ENCODE peak calls at places on chromosomes 12 and 14, in six cellular contexts. L is GM12878, Y is GM23338, A is HCT116, M is H1, G is endothelial cell of umbilical vein. F is an unnamed sample.

GRCh38 chr14:83491091-83491490 is 1957.4 kb upstream of the SEL1L start:
- DNase-seq in G (no peak), A (no peak), L (no peak), Y (no peak), M (no peak), F (no peak)

GRCh38 chr14:22479132-22479531 is 109.9 kb downstream of the DAD1 start:
- DNase-seq in Y (no peak), M (no peak), A (no peak), G (no peak), L (no peak), F (no peak)

GRCh38 chr12:93061414-93062099 is 132.5 kb upstream of the EEA1 start:
- DNase-seq in A (no peak), Y (no peak), M (no peak), G (peak; percentile 29), L (no peak), F (no peak)

GRCh38 chr14:78902010-78902623 is 731.9 kb downstream of the NRXN3 start:
- DNase-seq in Y (peak; percentile 68), L (no peak), A (no peak), M (no peak), G (peak; percentile 44), F (no peak)

GRCh38 chr14:50025073-50025472 is 91.3 kb downstream of the VCPKMT start:
- DNase-seq in M (no peak), A (no peak), Y (no peak), G (no peak), L (no peak), F (no peak)

GRCh38 chr12:90954428-90954827 is 548 bp downstream of the CCER1 start:
- DNase-seq in A (no peak), M (no peak), Y (no peak), L (no peak), G (no peak), F (no peak)

GRCh38 chr12:124786065-124786964 is 77.3 kb downstream of the SCARB1 start:
- DNase-seq in Y (peak; percentile 95), A (no peak), M (peak; percentile 53), G (peak; percentile 86), L (no peak), F (no peak)

GRCh38 chr14:68682166-68683103 is 110.4 kb downstream of the ZFP36L1 start:
- DNase-seq in M (no peak), L (peak; percentile 48), A (no peak), G (peak; percentile 92), Y (no peak), F (peak; percentile 98)

GRCh38 chr12:98828802-98829600 is 183.9 kb downstream of the APAF1 start:
- DNase-seq in G (no peak), M (no peak), A (no peak), L (no peak), Y (no peak), F (no peak)

GRCh38 chr14:57486767-57487379 is 6.8 kb downstream of the CCDC198 start:
- DNase-seq in G (peak; percentile 30), A (peak; percentile 18), L (no peak), Y (peak; percentile 76), M (no peak), F (peak; percentile 34)

GRCh38 chr14:52950410-52950897 is 396 bp downstream of the FERMT2 start:
- DNase-seq in M (no peak), Y (peak; percentile 61), A (no peak), G (peak; percentile 71), L (no peak), F (no peak)

GRCh38 chr14:72916174-72916573 is 10.1 kb upstream of the DCAF4 start:
- DNase-seq in A (no peak), L (no peak), M (no peak), G (no peak), Y (no peak), F (no peak)

GRCh38 chr14:81331229-81332026 is 68.7 kb downstream of the STON2 start:
- DNase-seq in G (no peak), L (no peak), M (no peak), Y (no peak), A (no peak), F (no peak)

GRCh38 chr12:95215925-95216324 is 1.3 kb downstream of the FGD6 start:
- DNase-seq in L (no peak), Y (peak; percentile 51), A (no peak), M (no peak), G (peak; percentile 78), F (no peak)

GRCh38 chr12:124032265-124032886 is 59.4 kb downstream of the ZNF664 start:
- DNase-seq in G (peak; percentile 59), Y (peak; percentile 79), M (no peak), A (peak; percentile 19), L (no peak), F (peak; percentile 42)

GRCh38 chr14:92928258-92928629 is 5.3 kb downstream of the CHGA start:
- DNase-seq in G (no peak), L (no peak), M (no peak), Y (no peak), A (no peak), F (no peak)

GRCh38 chr12:119704065-119704747 is 36.3 kb downstream of the PRKAB1 start:
- DNase-seq in M (no peak), A (no peak), G (peak; percentile 52), Y (no peak), L (no peak), F (no peak)

GRCh38 chr12:55927588-55928502 is at the start of gene PYM1:
- DNase-seq in A (peak; percentile 66), M (peak; percentile 74), G (peak; percentile 71), Y (peak; percentile 94), L (peak; percentile 76), F (no peak)

GRCh38 chr14:57382283-57382682 is 8.1 kb upstream of the NAA30 start:
- DNase-seq in A (no peak), M (no peak), L (no peak), Y (no peak), G (peak; percentile 81), F (no peak)

GRCh38 chr12:106106129-106106566 is 32.6 kb downstream of the NUAK1 start:
- DNase-seq in M (no peak), L (no peak), Y (no peak), G (no peak), A (no peak), F (no peak)

GRCh38 chr14:89215166-89215940 is 201.7 kb downstream of the FOXN3 start:
- DNase-seq in G (no peak), L (no peak), M (no peak), Y (no peak), A (no peak), F (no peak)

GRCh38 chr12:9049520-9050133 is 60.3 kb downstream of the KLRG1 start:
- DNase-seq in A (peak; percentile 48), L (no peak), Y (peak; percentile 82), G (peak; percentile 62), M (no peak), F (peak; percentile 58)

GRCh38 chr12:113119980-113120669 is 15.4 kb downstream of the RASAL1 start:
- DNase-seq in M (no peak), G (no peak), Y (peak; percentile 64), L (no peak), A (no peak), F (no peak)

GRCh38 chr14:71651228-71651627 is 281.0 kb upstream of the RGS6 start:
- DNase-seq in A (no peak), Y (no peak), G (peak; percentile 96), M (no peak), L (no peak), F (peak; percentile 89)

GRCh38 chr12:58540480-58541299 is 379.6 kb downstream of the LRIG3 start:
- DNase-seq in L (peak; percentile 3), Y (peak; percentile 92), M (peak; percentile 75), G (peak; percentile 89), A (peak; percentile 59), F (peak; percentile 74)

DNA sequence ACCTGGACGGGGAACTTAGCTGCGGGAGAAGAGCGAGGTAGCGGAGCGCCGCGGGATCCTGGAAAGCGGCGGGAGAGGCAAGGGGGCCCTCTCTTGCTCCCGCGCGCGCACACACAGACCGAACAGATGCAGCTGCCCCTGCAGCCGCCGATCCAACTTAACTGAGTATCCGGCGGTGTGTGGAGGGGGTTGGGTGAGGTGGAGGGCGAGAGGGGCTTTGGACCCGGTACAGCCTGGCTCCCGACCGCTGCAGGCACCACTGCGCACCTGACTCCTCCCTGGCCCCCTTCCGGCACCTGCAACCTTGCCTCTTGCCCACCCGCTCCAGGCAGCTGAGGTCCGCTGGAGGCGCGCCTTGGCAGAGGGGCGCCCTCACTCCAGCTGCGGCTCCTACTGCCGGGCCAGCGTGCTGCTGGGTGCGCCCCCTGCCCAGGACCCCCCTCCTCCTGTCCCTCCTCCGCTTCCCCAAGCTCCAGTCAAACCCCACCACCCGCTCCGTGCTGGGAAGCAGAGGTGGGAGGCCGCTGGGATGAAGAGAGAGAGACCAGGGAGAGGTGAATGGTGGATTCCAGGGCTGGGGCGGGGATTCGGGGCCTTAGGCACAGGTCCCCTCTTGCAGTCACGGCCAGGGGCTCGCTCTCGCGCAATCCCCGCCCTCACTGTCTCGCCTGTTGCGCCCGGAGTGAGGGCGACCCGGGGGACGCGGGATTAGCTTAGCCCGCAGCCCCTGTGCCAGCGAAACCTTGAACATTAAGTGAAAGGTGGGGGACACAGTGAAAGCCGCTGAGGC is 2.6 kb downstream of the DIO3 start:
- DNase-seq in L (no peak), M (no peak), Y (peak; percentile 67), G (no peak), A (no peak), F (no peak)
- TF ChIP-seq EZH2 in L (no peak), M (peak; percentile 90), Y (peak; percentile 87), G (no peak), A (no peak), F (peak; percentile 23)

DNA sequence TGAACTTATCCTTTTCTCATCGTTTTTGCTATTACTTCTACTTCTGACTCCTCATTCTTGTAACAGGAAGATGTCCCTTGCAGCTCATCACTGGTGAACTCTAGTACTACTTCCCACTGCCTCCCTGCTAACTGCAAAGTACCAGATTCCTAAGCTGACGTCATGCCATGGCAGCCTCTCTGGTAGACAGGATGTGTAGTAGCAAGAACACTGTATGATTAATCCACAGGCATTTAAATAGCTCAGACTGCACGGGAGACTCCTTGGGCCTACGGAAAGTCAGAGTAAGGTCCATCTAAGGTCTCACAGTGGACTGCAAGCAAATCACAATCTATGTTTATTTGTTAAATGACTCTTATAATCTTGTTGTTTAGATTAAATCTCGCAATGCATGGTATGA is 43.5 kb downstream of the DNAI7 start:
- DNase-seq in G (peak; percentile 84), A (no peak), L (no peak), Y (peak; percentile 30), M (no peak), F (no peak)
- TF ChIP-seq POLR2AphosphoS5 in G (no peak), A (no peak), L (no peak), Y (no peak), M (no peak), F (no peak)

DNA sequence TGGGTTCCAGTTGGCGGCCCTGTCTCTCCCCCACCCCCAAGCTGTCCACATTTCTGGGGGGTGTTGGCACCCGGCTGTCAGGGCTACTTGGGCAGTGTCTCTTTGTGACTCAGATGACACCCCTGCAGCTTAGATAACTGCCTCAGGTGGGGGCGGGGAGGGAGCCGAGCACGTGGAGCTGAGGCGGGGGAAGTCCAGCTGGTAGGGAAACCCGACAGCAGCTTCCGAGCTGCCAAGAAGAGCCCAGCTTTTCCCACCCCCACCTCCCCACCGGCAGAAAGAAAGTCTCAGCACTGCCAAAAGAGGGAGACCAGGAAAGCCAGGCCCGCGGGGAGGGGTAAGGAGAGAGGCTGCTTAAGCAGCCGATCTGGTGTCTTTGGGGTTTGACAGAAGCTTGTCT is 1.4 kb downstream of the LRTM2 start:
- DNase-seq in Y (no peak), L (no peak), G (no peak), A (no peak), M (no peak), F (no peak)
- TF ChIP-seq EZH2 in Y (no peak), L (no peak), G (no peak), A (no peak), M (no peak), F (no peak)

DNA sequence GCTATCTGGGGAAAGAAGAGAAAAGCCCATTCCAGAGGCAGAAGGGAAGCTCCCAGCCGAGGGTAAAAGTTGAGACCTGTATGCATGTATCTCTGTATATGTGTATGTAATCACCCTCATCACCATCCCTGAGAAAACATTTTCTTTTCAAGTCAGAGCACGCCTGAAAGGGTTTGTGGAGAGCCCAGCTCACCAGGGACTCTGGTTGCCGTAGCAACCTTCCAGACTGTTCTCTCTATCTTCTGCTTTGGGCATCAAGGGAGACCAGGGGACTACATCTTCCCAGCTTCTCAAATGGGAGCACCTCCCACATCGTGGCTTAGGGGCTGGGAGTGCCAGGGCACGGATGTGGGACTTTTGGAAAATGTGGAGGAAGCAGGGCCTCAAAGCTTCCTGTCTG is 93.5 kb downstream of the GALNT8 start:
- DNase-seq in M (no peak), L (no peak), G (no peak), Y (no peak), A (no peak), F (no peak)
- TF ChIP-seq POLR2AphosphoS5 in M (no peak), L (no peak), G (no peak), Y (no peak), A (no peak), F (no peak)

F was measured in SK-N-MC.